ENCODE peak calls at places on chromosomes 11 and 22, in five cellular contexts. One of them, this sample, is unnamed.

GRCh38 chr11:102143867-102144266 is 33.6 kb downstream of the YAP1 start:
- ATAC-seq in right lobe of liver: peak; percentile 50
- ATAC-seq in gastroesophageal sphincter: no peak
- ATAC-seq in K562: no peak
- ATAC-seq in naive B cell: no peak
- ATAC-seq in this sample: no peak

GRCh38 chr11:9672288-9672916 is 8.5 kb downstream of the SWAP70 start:
- ATAC-seq in right lobe of liver: no peak
- ATAC-seq in gastroesophageal sphincter: no peak
- ATAC-seq in K562: no peak
- ATAC-seq in naive B cell: no peak
- ATAC-seq in this sample: no peak

GRCh38 chr11:1906623-1907423 is 12.7 kb upstream of the TNNT3 start:
- ATAC-seq in right lobe of liver: no peak
- ATAC-seq in gastroesophageal sphincter: no peak
- ATAC-seq in K562: no peak
- ATAC-seq in naive B cell: no peak
- ATAC-seq in this sample: no peak

GRCh38 chr22:35310556-35311550 is 11.2 kb downstream of the TOM1 start:
- ATAC-seq in right lobe of liver: peak; percentile 5
- ATAC-seq in gastroesophageal sphincter: no peak
- ATAC-seq in K562: no peak
- ATAC-seq in naive B cell: no peak
- ATAC-seq in this sample: peak; percentile 4

GRCh38 chr11:14642873-14643696 is 519 bp upstream of the PDE3B start:
- ATAC-seq in right lobe of liver: peak; percentile 4
- ATAC-seq in gastroesophageal sphincter: no peak
- ATAC-seq in K562: peak; percentile 1
- ATAC-seq in naive B cell: no peak
- ATAC-seq in this sample: no peak

GRCh38 chr11:111335124-111335535 is 36.8 kb downstream of the POU2AF3 start:
- ATAC-seq in right lobe of liver: peak; percentile 72
- ATAC-seq in gastroesophageal sphincter: no peak
- ATAC-seq in K562: no peak
- ATAC-seq in naive B cell: no peak
- ATAC-seq in this sample: no peak

GRCh38 chr11:76206327-76207081 is at the start of gene WNT11:
- ATAC-seq in right lobe of liver: no peak
- ATAC-seq in gastroesophageal sphincter: peak; percentile 14
- ATAC-seq in K562: peak; percentile 88
- ATAC-seq in naive B cell: peak; percentile 23
- ATAC-seq in this sample: peak; percentile 62

GRCh38 chr11:30573951-30574350 is 12.2 kb downstream of the MPPED2 start:
- ATAC-seq in right lobe of liver: no peak
- ATAC-seq in gastroesophageal sphincter: no peak
- ATAC-seq in K562: no peak
- ATAC-seq in naive B cell: no peak
- ATAC-seq in this sample: no peak